ENCODE peak calls at places on chromosomes 11 and 22, in five cellular contexts. One of them, this sample, is unnamed.

GRCh38 chr11:65780770-65781151 is at the start of gene AP5B1:
- DNase-seq in gastrocnemius medialis: peak; percentile 54
- DNase-seq in NB4: peak; percentile 77
- DNase-seq in Calu3: peak; percentile 83
- DNase-seq in NCI-H748 treated with DMSO at 0.1 percent for 48 hours: no peak
- DNase-seq in this sample: peak; percentile 17

GRCh38 chr11:130645164-130645859 is 196.9 kb downstream of the ADAMTS15 start:
- DNase-seq in gastrocnemius medialis: no peak
- DNase-seq in NB4: no peak
- DNase-seq in NCI-H748 treated with DMSO at 0.1 percent for 48 hours: no peak
- DNase-seq in Calu3: no peak
- DNase-seq in this sample: no peak

GRCh38 chr11:24755260-24755839 is 258.5 kb downstream of the LUZP2 start:
- DNase-seq in gastrocnemius medialis: no peak
- DNase-seq in Calu3: no peak
- DNase-seq in NB4: no peak
- DNase-seq in NCI-H748 treated with DMSO at 0.1 percent for 48 hours: no peak
- DNase-seq in this sample: no peak

GRCh38 chr11:15843309-15843857 is 513.0 kb downstream of the SOX6 start:
- DNase-seq in gastrocnemius medialis: no peak
- DNase-seq in NB4: no peak
- DNase-seq in Calu3: peak; percentile 43
- DNase-seq in NCI-H748 treated with DMSO at 0.1 percent for 48 hours: no peak
- DNase-seq in this sample: no peak

GRCh38 chr22:36238348-36239149 is 778 bp downstream of the APOL2 start:
- DNase-seq in NB4: peak; percentile 16
- DNase-seq in gastrocnemius medialis: peak; percentile 43
- DNase-seq in Calu3: no peak
- DNase-seq in NCI-H748 treated with DMSO at 0.1 percent for 48 hours: peak; percentile 0
- DNase-seq in this sample: peak; percentile 53

GRCh38 chr11:12187399-12187798 is 77.0 kb downstream of the MICAL2 start:
- DNase-seq in gastrocnemius medialis: no peak
- DNase-seq in Calu3: no peak
- DNase-seq in NB4: no peak
- DNase-seq in NCI-H748 treated with DMSO at 0.1 percent for 48 hours: no peak
- DNase-seq in this sample: no peak

GRCh38 chr22:22771696-22772377 is 115.8 kb upstream of the IGLL5 start:
- DNase-seq in NCI-H748 treated with DMSO at 0.1 percent for 48 hours: no peak
- DNase-seq in NB4: peak; percentile 19
- DNase-seq in Calu3: no peak
- DNase-seq in gastrocnemius medialis: no peak
- DNase-seq in this sample: no peak

GRCh38 chr11:70067591-70068341 is 10.4 kb upstream of the ANO1 start:
- DNase-seq in NB4: no peak
- DNase-seq in NCI-H748 treated with DMSO at 0.1 percent for 48 hours: peak; percentile 64
- DNase-seq in Calu3: peak; percentile 72
- DNase-seq in gastrocnemius medialis: no peak
- DNase-seq in this sample: no peak

GRCh38 chr22:46803031-46803880 is 40.8 kb downstream of the TBC1D22A start:
- DNase-seq in Calu3: peak; percentile 69
- DNase-seq in NB4: peak; percentile 60
- DNase-seq in gastrocnemius medialis: peak; percentile 27
- DNase-seq in NCI-H748 treated with DMSO at 0.1 percent for 48 hours: peak; percentile 18
- DNase-seq in this sample: peak; percentile 40

GRCh38 chr11:116694815-116695590 is 77.8 kb downstream of the BUD13 start:
- DNase-seq in Calu3: no peak
- DNase-seq in NCI-H748 treated with DMSO at 0.1 percent for 48 hours: no peak
- DNase-seq in gastrocnemius medialis: no peak
- DNase-seq in NB4: no peak
- DNase-seq in this sample: no peak

GRCh38 chr11:67632175-67632981 is 2.6 kb upstream of the NUDT8 start:
- DNase-seq in NCI-H748 treated with DMSO at 0.1 percent for 48 hours: no peak
- DNase-seq in gastrocnemius medialis: no peak
- DNase-seq in Calu3: no peak
- DNase-seq in NB4: no peak
- DNase-seq in this sample: no peak

GRCh38 chr22:41184679-41185078 is 20.4 kb upstream of the L3MBTL2 start:
- DNase-seq in NB4: no peak
- DNase-seq in Calu3: no peak
- DNase-seq in NCI-H748 treated with DMSO at 0.1 percent for 48 hours: no peak
- DNase-seq in gastrocnemius medialis: no peak
- DNase-seq in this sample: no peak